ENCODE peak calls at places on chromosomes 1 and 21, in six cellular contexts. G, K, N, J, Y and C are unnamed samples.

GRCh38 chr1:47865881-47866535 is 131.2 kb downstream of the TRABD2B start:
- DNase-seq in J (no peak), G (no peak), N (no peak), K (no peak), Y (no peak), C (no peak)

GRCh38 chr1:1482856-1483255 is 11.3 kb downstream of the ATAD3B start:
- DNase-seq in G (no peak), N (no peak), J (no peak), K (no peak), Y (no peak), C (no peak)

GRCh38 chr1:47938556-47938955 is 58.6 kb downstream of the TRABD2B start:
- DNase-seq in G (no peak), N (no peak), Y (no peak), K (no peak), J (no peak), C (no peak)

GRCh38 chr1:101200513-101200912 is 36.3 kb upstream of the S1PR1 start:
- DNase-seq in Y (no peak), K (no peak), J (no peak), G (no peak), N (no peak), C (no peak)

GRCh38 chr21:25556087-25556486 is 51.2 kb downstream of the MRPL39 start:
- DNase-seq in J (no peak), N (no peak), Y (no peak), G (no peak), K (no peak), C (no peak)

GRCh38 chr1:43206721-43207228 is 34.6 kb downstream of the CFAP57 start:
- DNase-seq in G (peak; percentile 62), K (no peak), Y (no peak), N (peak; percentile 67), J (no peak), C (no peak)

GRCh38 chr21:45009616-45010015 is 64.8 kb upstream of the ADARB1 start:
- DNase-seq in G (no peak), N (no peak), J (no peak), Y (no peak), K (no peak), C (no peak)

GRCh38 chr1:174643206-174643605 is 195.4 kb downstream of the GPR52 start:
- DNase-seq in Y (no peak), G (no peak), K (no peak), J (no peak), N (no peak), C (no peak)

GRCh38 chr1:199696225-199696624 is 331.3 kb upstream of the NR5A2 start:
- DNase-seq in G (no peak), J (no peak), K (no peak), N (no peak), Y (no peak), C (no peak)

GRCh38 chr1:162023547-162024501 is at the start of gene OLFML2B:
- DNase-seq in G (peak; percentile 71), Y (peak; percentile 66), K (peak; percentile 73), N (peak; percentile 75), J (no peak), C (peak; percentile 81)

GRCh38 chr1:51236548-51237312 is 657 bp downstream of the RNF11 start:
- DNase-seq in N (peak; percentile 59), Y (peak; percentile 44), K (peak; percentile 23), G (peak; percentile 47), J (peak; percentile 31), C (peak; percentile 78)

GRCh38 chr1:65208577-65208976 is 60.6 kb downstream of the AK4 start:
- DNase-seq in J (no peak), N (no peak), G (peak; percentile 44), Y (no peak), K (no peak), C (no peak)

GRCh38 chr1:228021526-228022030 is 14.8 kb downstream of the WNT3A start:
- DNase-seq in Y (no peak), G (no peak), N (peak; percentile 52), K (no peak), J (no peak), C (no peak)

GRCh38 chr1:167601442-167602380 is 28.3 kb upstream of the RCSD1 start:
- DNase-seq in N (peak; percentile 83), K (no peak), G (peak; percentile 51), Y (peak; percentile 42), J (no peak), C (peak; percentile 73)

GRCh38 chr1:76919123-76919522 is 51.8 kb downstream of the ST6GALNAC5 start:
- DNase-seq in N (no peak), J (no peak), Y (no peak), K (peak; percentile 12), G (no peak), C (no peak)

GRCh38 chr1:170663441-170664282 is at the start of gene PRRX1:
- DNase-seq in J (no peak), Y (no peak), G (peak; percentile 44), N (no peak), K (no peak), C (no peak)

GRCh38 chr1:225143001-225143400 is 213.5 kb downstream of the DNAH14 start:
- DNase-seq in Y (no peak), J (no peak), K (no peak), N (no peak), G (no peak), C (no peak)

GRCh38 chr1:82465024-82465423 is 664.3 kb downstream of the ADGRL2 start:
- DNase-seq in Y (no peak), N (no peak), J (no peak), K (no peak), G (no peak), C (no peak)

GRCh38 chr1:12448746-12449177 is 169.2 kb downstream of the DHRS3 start:
- DNase-seq in Y (no peak), K (no peak), N (no peak), J (no peak), G (no peak), C (peak; percentile 77)

DNA sequence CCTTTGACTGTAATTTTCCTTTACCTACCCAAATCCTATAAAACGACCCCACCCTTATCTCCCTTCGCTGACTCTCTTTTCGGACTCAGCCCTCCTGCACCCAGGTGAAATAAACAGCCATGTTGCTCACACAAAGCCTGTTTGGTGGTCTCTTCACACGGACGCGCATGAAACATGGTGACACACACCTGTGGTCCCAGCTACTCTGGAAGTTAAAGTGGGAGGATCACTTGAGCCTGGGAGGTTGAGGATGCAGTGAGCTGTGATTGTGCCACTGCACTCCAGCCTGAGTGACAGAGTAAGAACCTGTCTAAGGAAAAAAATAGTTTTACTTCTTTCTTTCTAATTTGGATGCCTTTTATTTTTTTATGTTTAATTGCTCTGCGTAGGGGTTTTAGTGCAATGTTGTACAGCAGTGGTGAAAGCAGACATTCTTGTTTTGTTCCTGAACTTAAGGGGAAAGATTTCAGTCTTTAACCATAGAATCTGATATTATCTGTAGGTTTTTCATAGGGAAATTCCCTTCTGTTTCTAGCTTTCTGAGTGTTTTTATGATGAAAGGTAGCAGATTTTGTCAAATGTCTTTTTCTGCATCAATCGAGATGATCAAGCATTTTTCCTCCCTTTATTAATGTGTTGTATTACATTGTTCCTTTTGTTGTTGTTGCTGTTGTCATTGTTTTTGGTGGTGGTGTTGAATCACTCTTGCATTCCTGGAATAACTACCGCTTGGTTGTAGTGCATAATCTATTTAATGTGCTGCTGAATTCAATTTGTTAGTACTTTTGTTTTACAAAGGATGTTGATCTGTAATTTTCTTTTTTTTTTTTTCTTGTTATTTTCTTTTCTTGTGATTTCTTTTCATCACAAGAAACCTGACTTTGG is 497.4 kb downstream of the DISC1 start:
- DNase-seq in Y (no peak), K (no peak), J (no peak), G (no peak), N (no peak), C (no peak)
- H3K4me1 ChIP-seq in Y (no peaks in the 10 kb centered on the region), K (no peaks in the 10 kb centered on the region), J (no peaks in the 10 kb centered on the region), G (no peaks in the 10 kb centered on the region), N (no peaks in the 10 kb centered on the region), C (no peaks in the 10 kb centered on the region)

GRCh38 chr1:109912873-109913272 is 2.2 kb downstream of the CSF1 start:
- DNase-seq in J (no peak), G (no peak), N (no peak), Y (no peak), K (no peak), C (peak; percentile 46)
- H3K4me3 ChIP-seq in J (no peak overlapping the region), G (peak overlapping the region; percentile 74), N (peak overlapping the region; percentile 71), Y (peak overlapping the region; percentile 91), K (no peak overlapping the region), C (peak overlapping the region; percentile 76)

DNA sequence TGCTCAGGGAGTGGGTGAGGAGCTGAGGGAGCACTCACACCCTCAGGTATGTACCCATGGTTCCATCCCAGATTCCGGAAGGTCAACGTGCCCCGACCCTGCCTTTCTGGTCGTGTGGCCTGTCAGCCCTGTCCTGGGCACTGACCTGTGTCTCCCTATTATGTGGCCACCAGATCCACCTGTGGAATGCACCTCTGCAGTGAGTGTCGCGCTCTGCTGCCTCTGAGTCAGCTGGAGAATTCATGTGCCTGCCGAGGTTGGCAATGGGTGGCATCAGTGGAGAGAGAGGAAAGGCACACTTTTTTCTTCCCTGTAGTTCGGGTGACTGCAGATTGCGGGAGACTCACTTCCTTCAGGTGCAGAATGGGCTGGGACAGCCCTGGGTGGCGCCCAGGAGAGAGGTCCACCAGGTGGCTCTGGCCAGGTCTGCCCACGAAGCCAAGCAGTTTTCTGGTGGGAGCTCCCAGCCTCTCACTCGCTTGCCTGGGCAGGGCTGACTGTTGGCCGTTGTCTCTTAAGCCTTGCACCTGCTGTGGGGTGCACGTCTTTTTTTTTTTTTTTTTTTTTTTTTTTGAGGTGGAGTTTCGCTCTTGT is 176.1 kb upstream of the TMEM51 start:
- DNase-seq in J (no peak), N (no peak), K (no peak), G (no peak), Y (no peak), C (no peak)
- H3K27ac ChIP-seq in J (no peak overlapping the region), N (no peak overlapping the region), K (no peak overlapping the region), G (no peak overlapping the region), Y (no peak overlapping the region), C (no peak overlapping the region)

GRCh38 chr1:90726716-90727480 is 9.8 kb upstream of the BARHL2 start:
- DNase-seq in J (no peak), Y (no peak), N (no peak), G (no peak), K (no peak), C (no peak)

GRCh38 chr1:90725341-90725960 is 8.3 kb upstream of the BARHL2 start:
- DNase-seq in J (no peak), G (no peak), Y (no peak), N (no peak), K (no peak), C (no peak)

GRCh38 chr1:90724361-90724760 is 7.3 kb upstream of the BARHL2 start:
- DNase-seq in J (no peak), K (no peak), N (no peak), Y (no peak), G (no peak), C (no peak)

GRCh38 chr1:90724926-90725325 is 7.8 kb upstream of the BARHL2 start:
- DNase-seq in J (no peak), N (no peak), Y (no peak), K (no peak), G (no peak), C (no peak)

DNA sequence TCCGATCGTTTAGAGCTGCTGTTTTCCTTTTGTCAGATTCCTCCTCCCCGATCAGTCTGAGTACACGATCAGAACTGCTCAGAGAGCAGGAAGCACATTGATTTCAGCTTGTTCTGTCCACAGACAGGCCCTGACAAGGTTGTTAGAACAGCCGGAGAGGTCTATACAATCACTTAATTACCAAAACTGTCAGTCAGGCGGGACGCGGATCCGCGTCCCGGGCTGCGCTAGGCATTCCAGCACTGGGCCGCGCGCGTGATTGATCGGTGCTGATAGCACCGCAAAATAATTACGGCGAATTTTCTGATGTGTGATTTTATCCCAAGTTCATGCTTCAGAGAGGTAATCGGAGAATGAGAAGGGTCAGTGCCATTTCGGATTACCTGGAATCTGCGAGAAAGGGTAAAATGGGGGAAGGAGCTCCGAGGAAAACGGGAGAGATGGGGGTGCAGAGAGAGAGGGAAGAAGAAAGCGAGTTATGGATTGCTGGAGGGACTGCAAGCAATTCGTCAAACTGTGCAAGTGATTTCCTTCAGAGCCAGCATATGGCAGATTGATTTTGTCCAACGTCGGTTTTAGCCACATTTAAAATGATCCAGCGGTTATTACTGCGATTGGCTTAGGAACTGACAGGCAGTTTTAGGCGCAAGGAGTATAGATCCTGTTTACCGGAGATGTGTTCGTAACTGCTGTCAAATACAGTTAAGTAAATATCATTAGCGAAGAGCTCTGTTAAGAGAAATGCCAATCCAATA is 9.0 kb upstream of the BARHL2 start:
- DNase-seq in Y (no peak), G (no peak), J (no peak), N (no peak), K (no peak), C (no peak)
- H3K4me1 ChIP-seq in Y (peaks cover 78% of the 10 kb centered on the region), G (peaks cover 59% of the 10 kb centered on the region), J (peaks cover 40% of the 10 kb centered on the region), N (peaks cover 61% of the 10 kb centered on the region), K (peaks cover 5% of the 10 kb centered on the region), C (peaks cover 22% of the 10 kb centered on the region)